ENCODE peak calls at places on chromosomes 12 and 14, in eight cellular contexts. Q is stromal cell of bone marrow; T is HEK293T; W is GM10248; Y is cardiac fibroblast; X is IMR-90; K is activated CD8-positive, alpha-beta T cell treated with anti-CD3 and anti-CD28 coated beads for 36 hours; B is NCI-H345. L is an unnamed sample.

GRCh38 chr12:8145754-8146415 is 10.9 kb upstream of the ZNF705A start:
- DNase-seq in T (no peak), Q (peak), B (no peak), Y (peak), X (peak), W (no peak), K (no peak), L (peak)

GRCh38 chr12:54251667-54252284 is 28.1 kb downstream of the CBX5 start:
- DNase-seq in Y (peak), W (peak), X (peak), K (peak), T (peak), Q (peak), B (peak), L (no peak)

GRCh38 chr14:96198430-96199133 is 6.1 kb upstream of the BDKRB2 start:
- DNase-seq in W (no peak), Q (no peak), Y (no peak), K (peak), B (no peak), X (no peak), T (no peak), L (no peak)

GRCh38 chr12:90940872-90941499 is 14.0 kb downstream of the CCER1 start:
- DNase-seq in X (peak), Y (peak), B (peak), W (peak), T (peak), K (no peak), Q (peak), L (peak)

GRCh38 chr14:49893309-49894213 is 679 bp downstream of the ARF6 start:
- DNase-seq in Q (no peak), T (peak), W (peak), Y (peak), B (peak), K (peak), X (no peak), L (no peak)

GRCh38 chr12:3242199-3242863 is 165.2 kb downstream of the TSPAN9 start:
- DNase-seq in W (no peak), Y (no peak), T (no peak), X (no peak), Q (no peak), B (no peak), K (no peak), L (no peak)

GRCh38 chr12:55717397-55718007 is 1.7 kb downstream of the BLOC1S1 start:
- DNase-seq in Y (no peak), W (no peak), B (no peak), X (peak), K (peak), T (no peak), Q (no peak), L (no peak)

GRCh38 chr14:35406811-35407630 is 2.5 kb upstream of the NFKBIA start:
- DNase-seq in Y (peak), T (peak), B (peak), W (no peak), K (no peak), Q (peak), X (peak), L (no peak)

GRCh38 chr12:111093428-111094142 is 173.2 kb upstream of the MYL2 start:
- DNase-seq in T (no peak), Q (no peak), X (no peak), Y (no peak), K (peak), W (peak), B (no peak), L (no peak)

GRCh38 chr14:63901434-63902085 is 48.8 kb downstream of the SYNE2 start:
- DNase-seq in Y (peak), B (no peak), K (no peak), W (no peak), Q (peak), T (no peak), X (peak), L (no peak)

GRCh38 chr12:132620893-132621656 is 2.5 kb downstream of the P2RX2 start:
- DNase-seq in Q (no peak), X (no peak), K (no peak), T (no peak), W (no peak), B (no peak), Y (no peak), L (no peak)

GRCh38 chr12:121805171-121805687 is 1.4 kb downstream of the SETD1B start:
- DNase-seq in K (no peak), X (no peak), W (no peak), T (no peak), Y (peak), B (peak), Q (no peak), L (no peak)

GRCh38 chr12:31023271-31023724 is 50.4 kb upstream of the DDX11 start:
- DNase-seq in B (no peak), W (no peak), Y (no peak), K (no peak), T (no peak), X (no peak), Q (no peak), L (no peak)

GRCh38 chr14:33357225-33358010 is 418.7 kb downstream of the NPAS3 start:
- DNase-seq in B (peak), X (no peak), Q (no peak), W (no peak), T (no peak), Y (peak), K (no peak), L (no peak)

GRCh38 chr14:58298880-58299664 is 717 bp downstream of the ARID4A start:
- DNase-seq in W (peak), T (peak), X (no peak), B (peak), K (peak), Y (peak), Q (no peak), L (no peak)

GRCh38 chr14:58426819-58427288 is 477 bp downstream of the TIMM9 start:
- DNase-seq in X (peak), K (peak), B (peak), Q (peak), Y (peak), W (peak), T (peak), L (peak)

GRCh38 chr12:105120551-105120950 is 13.0 kb downstream of the WASHC4 start:
- DNase-seq in W (no peak), B (no peak), Y (peak), T (no peak), K (no peak), X (peak), Q (no peak), L (no peak)

GRCh38 chr12:20199780-20200179 is 168.6 kb upstream of the PDE3A start:
- DNase-seq in T (no peak), Y (no peak), Q (no peak), K (no peak), B (no peak), X (no peak), W (no peak), L (no peak)

GRCh38 chr12:38746744-38747143 is 158.6 kb downstream of the CPNE8 start:
- DNase-seq in W (no peak), Y (no peak), Q (no peak), B (no peak), X (no peak), K (no peak), T (no peak), L (no peak)

GRCh38 chr12:15688202-15688736 is 100.9 kb downstream of the EPS8 start:
- DNase-seq in W (no peak), X (no peak), Q (no peak), K (peak), T (peak), Y (peak), B (no peak), L (no peak)

GRCh38 chr12:42761601-42762350 is 172.2 kb upstream of the PRICKLE1 start:
- DNase-seq in T (no peak), K (no peak), W (no peak), Y (peak), B (no peak), X (no peak), Q (no peak), L (peak)

GRCh38 chr14:81209187-81209836 is 11.4 kb downstream of the GTF2A1 start:
- DNase-seq in Q (no peak), B (no peak), Y (no peak), X (no peak), W (no peak), K (no peak), T (no peak), L (no peak)

GRCh38 chr12:31715283-31715825 is 13.5 kb downstream of the AMN1 start:
- DNase-seq in Q (no peak), T (no peak), B (no peak), Y (peak), K (no peak), W (peak), X (peak), L (no peak)

GRCh38 chr14:63499701-63500250 is 43.4 kb downstream of the PPP2R5E start:
- DNase-seq in W (no peak), X (peak), Q (peak), K (no peak), T (no peak), B (no peak), Y (peak), L (no peak)

GRCh38 chr14:79511146-79511545 is 700.2 kb downstream of the DIO2 start:
- DNase-seq in Y (no peak), Q (no peak), T (no peak), X (peak), B (no peak), W (no peak), K (no peak), L (no peak)

GRCh38 chr14:53567236-53567785 is 389.3 kb downstream of the BMP4 start:
- DNase-seq in W (no peak), K (no peak), T (no peak), X (no peak), Y (no peak), B (no peak), Q (no peak), L (no peak)

GRCh38 chr14:104289485-104289884 is 151.1 kb downstream of the KIF26A start:
- DNase-seq in W (no peak), B (no peak), T (no peak), Q (no peak), K (no peak), Y (no peak), X (no peak), L (no peak)

GRCh38 chr12:81359736-81360135 is 281.9 kb downstream of the ACSS3 start:
- DNase-seq in Y (no peak), W (no peak), X (no peak), B (no peak), K (no peak), Q (no peak), T (no peak), L (no peak)

GRCh38 chr12:67222302-67222701 is 46.9 kb upstream of the CAND1 start:
- DNase-seq in W (no peak), B (peak), Y (peak), K (no peak), T (peak), Q (peak), X (peak), L (no peak)

GRCh38 chr12:71312767-71313375 is 126.7 kb upstream of the LGR5 start:
- DNase-seq in Q (no peak), T (no peak), X (no peak), K (no peak), Y (peak), B (no peak), W (no peak), L (no peak)

GRCh38 chr12:45407967-45408743 is 192.3 kb downstream of the ANO6 start:
- DNase-seq in B (no peak), Q (no peak), W (no peak), K (no peak), Y (no peak), X (no peak), T (no peak), L (no peak)

GRCh38 chr12:69873429-69873828 is 48.4 kb downstream of the MYRFL start:
- DNase-seq in K (no peak), T (no peak), W (no peak), X (no peak), B (no peak), Q (no peak), Y (peak), L (no peak)

GRCh38 chr14:20676072-20676471 is 8.3 kb upstream of the RNASE4 start:
- DNase-seq in T (no peak), Y (no peak), W (no peak), X (no peak), K (no peak), B (no peak), Q (no peak), L (no peak)

GRCh38 chr14:32709072-32709471 is 229.6 kb upstream of the NPAS3 start:
- DNase-seq in Y (peak), X (peak), W (no peak), B (no peak), T (no peak), K (no peak), Q (peak), L (peak)